ENCODE peak calls at places on chromosome 19, in eight cellular contexts. S is bronchial epithelial cell, Y is HEK293T, C is Daoy, U is mucosa of descending colon, B is body of pancreas, T is GM13977, J is H54. I is an unnamed sample.

GRCh38 chr19:20307127-20307526 is 140.1 kb downstream of the ZNF486 start:
- DNase-seq in C (no peak), J (no peak), U (no peak), S (no peak), Y (no peak), B (no peak), T (no peak), I (no peak)

GRCh38 chr19:3785938-3786824 is at the start of gene MATK:
- DNase-seq in U (no peak), Y (peak), B (no peak), T (peak), J (no peak), C (no peak), S (no peak), I (no peak)

GRCh38 chr19:49020342-49020741 is 3.5 kb upstream of the LHB start:
- DNase-seq in U (no peak), B (peak), C (no peak), T (no peak), J (no peak), Y (no peak), S (no peak), I (no peak)

GRCh38 chr19:38736036-38736412 is 8.2 kb downstream of the CAPN12 start:
- DNase-seq in T (peak), Y (peak), C (peak), U (peak), S (no peak), B (peak), J (no peak), I (peak)

GRCh38 chr19:51367565-51368365 is 1.0 kb downstream of the CLDND2 start:
- DNase-seq in T (peak), B (peak), C (peak), J (peak), Y (peak), U (peak), S (peak), I (peak)

GRCh38 chr19:48415869-48416268 is 22.4 kb downstream of the GRIN2D start:
- DNase-seq in T (no peak), J (no peak), S (no peak), C (no peak), Y (no peak), U (no peak), B (no peak), I (no peak)

GRCh38 chr19:18428837-18429674 is 8.9 kb downstream of the ISYNA1 start:
- DNase-seq in T (peak), Y (peak), J (peak), C (peak), S (peak), U (peak), B (no peak), I (peak)

GRCh38 chr19:4161415-4162077 is 8.1 kb downstream of the CREB3L3 start:
- DNase-seq in Y (no peak), C (no peak), J (no peak), B (no peak), U (no peak), T (no peak), S (no peak), I (no peak)

GRCh38 chr19:17244618-17245534 is 843 bp downstream of the NR2F6 start:
- DNase-seq in U (no peak), Y (no peak), T (peak), S (no peak), C (no peak), J (no peak), B (peak), I (no peak)

GRCh38 chr19:40927567-40927966 is 45.5 kb upstream of the CYP2A7 start:
- DNase-seq in J (no peak), Y (no peak), T (no peak), U (no peak), B (no peak), C (no peak), S (no peak), I (no peak)

GRCh38 chr19:1483067-1483978 is 4.3 kb upstream of the C19orf25 start:
- DNase-seq in S (no peak), Y (no peak), C (no peak), J (no peak), T (peak), B (no peak), U (no peak), I (no peak)

GRCh38 chr19:46759817-46760333 is 13.6 kb upstream of the STRN4 start:
- DNase-seq in S (peak), J (no peak), C (no peak), T (no peak), Y (no peak), U (no peak), B (no peak), I (no peak)

GRCh38 chr19:53195265-53195879 is 2.2 kb upstream of the ZNF665 start:
- DNase-seq in T (peak), J (peak), Y (peak), B (peak), S (peak), U (peak), C (peak), I (peak)

GRCh38 chr19:15280915-15281683 is 48.9 kb upstream of the EPHX3 start:
- DNase-seq in J (peak), C (peak), B (peak), T (no peak), Y (peak), S (peak), U (peak), I (peak)

GRCh38 chr19:35559281-35559659 is 4.2 kb downstream of the ATP4A start:
- DNase-seq in S (no peak), Y (no peak), T (peak), U (no peak), B (no peak), J (no peak), C (no peak), I (no peak)

GRCh38 chr19:33298146-33298911 is 4.0 kb downstream of the CEBPA start:
- DNase-seq in S (peak), J (no peak), B (peak), Y (no peak), U (no peak), C (no peak), T (no peak), I (no peak)

GRCh38 chr19:11125994-11126685 is 29.4 kb downstream of the SPC24 start:
- DNase-seq in S (no peak), C (peak), B (peak), Y (peak), J (peak), T (peak), U (peak), I (peak)